ENCODE peak calls at places on chromosomes 11 and 22, in four cellular contexts. G, Q, S and H are unnamed samples.

GRCh38 chr22:45578524-45579147 is 76.0 kb downstream of the FBLN1 start:
- DNase-seq in G (peak), Q (no peak), S (no peak), H (no peak)

GRCh38 chr22:19576460-19577421 is 52.5 kb upstream of the CLDN5 start:
- DNase-seq in G (no peak), Q (no peak), S (no peak), H (no peak)

GRCh38 chr11:113577356-113578163 is 102.4 kb upstream of the DRD2 start:
- DNase-seq in G (no peak), Q (no peak), S (no peak), H (no peak)

GRCh38 chr11:14904745-14905103 is 12.7 kb upstream of the CYP2R1 start:
- DNase-seq in G (peak), Q (peak), S (peak), H (peak)

GRCh38 chr11:17954395-17955252 is 58.2 kb downstream of the SERGEF start:
- DNase-seq in G (peak), Q (no peak), S (no peak), H (no peak)

GRCh38 chr11:3838504-3838903 is 2.3 kb downstream of the RHOG start:
- DNase-seq in G (no peak), Q (no peak), S (no peak), H (no peak)

GRCh38 chr11:76810151-76810853 is 27.1 kb downstream of the TSKU start:
- DNase-seq in G (no peak), Q (no peak), S (no peak), H (no peak)

GRCh38 chr11:76380161-76380976 is 563 bp downstream of the THAP12 start:
- DNase-seq in G (peak), Q (no peak), S (peak), H (peak)

GRCh38 chr11:7896026-7896785 is 34.9 kb downstream of the OR10A6 start:
- DNase-seq in G (no peak), Q (no peak), S (no peak), H (no peak)

GRCh38 chr22:50001388-50002231 is 11.0 kb downstream of the IL17REL start:
- DNase-seq in G (no peak), Q (no peak), S (no peak), H (no peak)

GRCh38 chr22:25281675-25282345 is 62.4 kb downstream of the CRYBB2 start:
- DNase-seq in G (no peak), Q (no peak), S (no peak), H (no peak)

GRCh38 chr22:20533879-20534265 is 26.5 kb downstream of the MED15 start:
- DNase-seq in G (no peak), Q (peak), S (no peak), H (peak)

GRCh38 chr11:19714387-19715363 is 2.0 kb downstream of the NAV2 start:
- DNase-seq in G (peak), Q (peak), S (no peak), H (no peak)

GRCh38 chr11:95453616-95454118 is 222.7 kb upstream of the SESN3 start:
- DNase-seq in G (no peak), Q (peak), S (no peak), H (peak)

GRCh38 chr11:1171985-1172728 is 14.4 kb downstream of the MUC5AC start:
- DNase-seq in G (peak), Q (no peak), S (no peak), H (no peak)

GRCh38 chr22:24134090-24134846 is 47.0 kb upstream of the SUSD2 start:
- DNase-seq in G (no peak), Q (peak), S (peak), H (peak)

GRCh38 chr11:10401696-10402392 is 53.2 kb upstream of the AMPD3 start:
- DNase-seq in G (no peak), Q (no peak), S (no peak), H (no peak)

GRCh38 chr11:120061761-120062560 is 76.0 kb downstream of the TRIM29 start:
- DNase-seq in G (no peak), Q (peak), S (no peak), H (peak)

GRCh38 chr22:35892192-35892591 is 136.4 kb downstream of the RBFOX2 start:
- DNase-seq in G (no peak), Q (no peak), S (no peak), H (no peak)

GRCh38 chr11:20156280-20156875 is 3.9 kb downstream of the DBX1 start:
- DNase-seq in G (no peak), Q (no peak), S (peak), H (no peak)

GRCh38 chr11:121091492-121092179 is 9.4 kb upstream of the TECTA start:
- DNase-seq in G (no peak), Q (no peak), S (no peak), H (no peak)

GRCh38 chr11:44766972-44767278 is 40.2 kb downstream of the TSPAN18 start:
- DNase-seq in G (no peak), Q (no peak), S (no peak), H (no peak)

GRCh38 chr11:49208006-49208721 is at the start of gene FOLH1:
- DNase-seq in G (peak), Q (peak), S (no peak), H (peak)

GRCh38 chr11:134312807-134313206 is 19.0 kb upstream of the GLB1L2 start:
- DNase-seq in G (no peak), Q (no peak), S (no peak), H (no peak)

GRCh38 chr11:34654491-34655334 is 33.8 kb downstream of the EHF start:
- DNase-seq in G (peak), Q (peak), S (no peak), H (peak)

GRCh38 chr11:67268036-67268683 is 1.9 kb downstream of the GRK2 start:
- DNase-seq in G (peak), Q (no peak), S (peak), H (no peak)

GRCh38 chr22:31296258-31296657 is 4.0 kb upstream of the PIK3IP1 start:
- DNase-seq in G (no peak), Q (no peak), S (no peak), H (no peak)

GRCh38 chr22:23784215-23784732 is 2.5 kb upstream of the SMARCB1 start:
- DNase-seq in G (no peak), Q (no peak), S (no peak), H (no peak)

GRCh38 chr22:32130464-32130863 is 28.6 kb downstream of the C22orf42 start:
- DNase-seq in G (no peak), Q (no peak), S (no peak), H (no peak)

GRCh38 chr22:25774575-25775026 is 32.6 kb downstream of the MYO18B start:
- DNase-seq in G (peak), Q (no peak), S (no peak), H (no peak)